ENCODE peak calls at places on chromosomes 4 and X, in ten cellular contexts. Y is HFF-Myc, L is dorsolateral prefrontal cortex, K is fibroblast of pulmonary artery, S is fibroblast of the aortic adventitia, M is K562, C is right lobe of liver, I is astrocyte of the spinal cord, J is fibroblast of mammary gland, T is Panc1. G is an unnamed sample.
A peak's percentile ranks its signal among the peaks of the same experiment; 100 is the strongest.

GRCh38 chrX:154002215-154002719 is 17.4 kb downstream of the IRAK1 start:
- DNase-seq in L (peak; percentile 60), T (no peak), I (peak; percentile 71), Y (no peak), C (no peak), M (peak; percentile 54), J (peak; percentile 80), K (peak; percentile 33), S (peak; percentile 75), G (peak; percentile 47)

GRCh38 chr4:93827272-93827947 is 1.1 kb upstream of the ATOH1 start:
- DNase-seq in J (no peak), K (no peak), Y (no peak), T (no peak), C (no peak), I (no peak), M (no peak), S (no peak), L (no peak), G (no peak)

GRCh38 chr4:153530284-153530995 is 64.3 kb downstream of the TMEM131L start:
- DNase-seq in K (no peak), S (no peak), T (no peak), L (no peak), I (no peak), C (no peak), J (no peak), M (no peak), Y (no peak), G (no peak)

GRCh38 chrX:131711478-131711867 is 167.6 kb downstream of the OR13H1 start:
- DNase-seq in I (no peak), J (no peak), L (no peak), C (no peak), Y (no peak), S (no peak), M (no peak), K (no peak), T (no peak), G (no peak)

GRCh38 chrX:30156880-30157560 is 58.3 kb upstream of the MAGEB2 start:
- DNase-seq in I (no peak), S (no peak), C (no peak), T (no peak), K (peak; percentile 1), J (no peak), L (no peak), Y (no peak), M (no peak), G (no peak)

GRCh38 chrX:154727418-154728323 is 23.2 kb downstream of the GAB3 start:
- DNase-seq in Y (no peak), M (no peak), C (peak; percentile 63), L (no peak), K (peak; percentile 79), T (no peak), S (peak; percentile 76), I (peak; percentile 63), J (peak; percentile 57), G (peak; percentile 83)

GRCh38 chr4:166003811-166004210 is 130.8 kb downstream of the TLL1 start:
- DNase-seq in L (no peak), Y (no peak), J (no peak), M (no peak), C (no peak), I (no peak), S (no peak), T (no peak), K (no peak), G (no peak)

GRCh38 chr4:122930877-122931276 is 8.5 kb upstream of the NUDT6 start:
- DNase-seq in J (peak; percentile 34), Y (no peak), C (no peak), I (peak; percentile 41), T (no peak), S (peak; percentile 57), M (no peak), L (no peak), K (peak; percentile 56), G (peak; percentile 52)

GRCh38 chrX:134247492-134247891 is 10.5 kb downstream of the CCDC160 start:
- DNase-seq in C (no peak), T (no peak), I (no peak), Y (no peak), S (no peak), J (no peak), L (no peak), K (no peak), M (no peak), G (no peak)

GRCh38 chrX:110989869-110990268 is 106.1 kb upstream of the PAK3 start:
- DNase-seq in J (no peak), Y (no peak), L (no peak), M (no peak), C (no peak), K (no peak), S (no peak), I (no peak), T (no peak), G (no peak)

GRCh38 chr4:40755609-40756008 is 5.9 kb downstream of the NSUN7 start:
- DNase-seq in I (no peak), C (no peak), M (no peak), K (no peak), J (no peak), S (no peak), L (no peak), T (no peak), Y (no peak), G (no peak)

GRCh38 chrX:16946971-16947562 is 609 bp downstream of the REPS2 start:
- DNase-seq in Y (no peak), L (no peak), J (no peak), C (peak; percentile 71), T (no peak), K (no peak), M (peak; percentile 11), I (no peak), S (no peak), G (no peak)

GRCh38 chr4:113851816-113852215 is 90.3 kb upstream of the CAMK2D start:
- DNase-seq in S (peak; percentile 28), M (no peak), J (no peak), I (no peak), K (peak; percentile 11), Y (no peak), T (no peak), C (no peak), L (no peak), G (no peak)

GRCh38 chr4:80307183-80307735 is 28.3 kb upstream of the CFAP299 start:
- DNase-seq in M (no peak), I (peak; percentile 46), J (no peak), T (no peak), K (peak; percentile 29), C (no peak), S (peak; percentile 64), L (no peak), Y (no peak), G (peak; percentile 40)

GRCh38 chr4:80307774-80308465 is 27.6 kb upstream of the CFAP299 start:
- DNase-seq in T (no peak), Y (no peak), K (peak; percentile 56), C (no peak), L (no peak), I (peak; percentile 59), S (peak; percentile 69), J (peak; percentile 79), M (no peak), G (peak; percentile 52)

GRCh38 chr4:80308466-80308822 is 27.1 kb upstream of the CFAP299 start:
- DNase-seq in L (no peak), K (no peak), M (no peak), Y (no peak), S (no peak), C (no peak), I (no peak), J (no peak), T (no peak), G (no peak)

GRCh38 chr4:80305466-80305865 is 30.1 kb upstream of the CFAP299 start:
- DNase-seq in I (peak; percentile 45), C (no peak), S (peak; percentile 57), Y (no peak), K (peak; percentile 49), M (no peak), T (no peak), L (no peak), J (peak; percentile 79), G (peak; percentile 80)

DNA sequence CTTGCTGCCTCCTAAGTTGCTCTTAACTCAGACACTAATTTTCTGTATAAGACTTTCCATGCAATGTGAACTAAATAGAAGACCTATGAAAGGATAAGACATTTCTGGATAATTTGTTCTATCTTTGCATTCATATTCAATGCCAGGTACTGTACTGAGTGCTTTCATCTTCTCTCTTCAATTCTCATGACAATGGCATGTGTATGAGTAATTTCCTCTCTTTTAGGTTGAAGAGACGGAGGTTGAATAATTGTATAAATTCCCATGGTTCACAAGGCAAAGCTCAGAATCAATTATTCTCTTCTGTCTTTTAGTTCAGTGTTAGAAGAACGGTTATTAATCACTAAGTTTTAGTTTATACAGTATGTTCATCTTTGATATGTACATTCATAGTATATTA is 29.3 kb upstream of the CFAP299 start:
- DNase-seq in M (no peak), J (peak; percentile 52), I (peak; percentile 45), T (no peak), C (no peak), S (no peak), L (no peak), Y (no peak), K (peak; percentile 42), G (peak; percentile 74)
- H3K4me3 ChIP-seq in M (no peak overlapping the region), J (no peak overlapping the region), I (no peak overlapping the region), T (no peak overlapping the region), C (no peak overlapping the region), S (no peak overlapping the region), L (no peak overlapping the region), Y (no peak overlapping the region), K (no peak overlapping the region), G (no peak overlapping the region)

GRCh38 chr4:173014113-173014558 is 154.5 kb upstream of the GALNT7 start:
- DNase-seq in Y (no peak), I (peak; percentile 89), C (no peak), S (peak; percentile 65), J (peak; percentile 83), M (no peak), L (no peak), T (no peak), K (peak; percentile 68), G (peak; percentile 45)
- TF ChIP-seq CTCF in Y (no peak), I (peak; percentile 65), C (no peak), S (peak; percentile 57), J (peak; percentile 42), M (peak; percentile 30), L (no peak), T (no peak), K (peak; percentile 52), G (peak; percentile 56)

DNA sequence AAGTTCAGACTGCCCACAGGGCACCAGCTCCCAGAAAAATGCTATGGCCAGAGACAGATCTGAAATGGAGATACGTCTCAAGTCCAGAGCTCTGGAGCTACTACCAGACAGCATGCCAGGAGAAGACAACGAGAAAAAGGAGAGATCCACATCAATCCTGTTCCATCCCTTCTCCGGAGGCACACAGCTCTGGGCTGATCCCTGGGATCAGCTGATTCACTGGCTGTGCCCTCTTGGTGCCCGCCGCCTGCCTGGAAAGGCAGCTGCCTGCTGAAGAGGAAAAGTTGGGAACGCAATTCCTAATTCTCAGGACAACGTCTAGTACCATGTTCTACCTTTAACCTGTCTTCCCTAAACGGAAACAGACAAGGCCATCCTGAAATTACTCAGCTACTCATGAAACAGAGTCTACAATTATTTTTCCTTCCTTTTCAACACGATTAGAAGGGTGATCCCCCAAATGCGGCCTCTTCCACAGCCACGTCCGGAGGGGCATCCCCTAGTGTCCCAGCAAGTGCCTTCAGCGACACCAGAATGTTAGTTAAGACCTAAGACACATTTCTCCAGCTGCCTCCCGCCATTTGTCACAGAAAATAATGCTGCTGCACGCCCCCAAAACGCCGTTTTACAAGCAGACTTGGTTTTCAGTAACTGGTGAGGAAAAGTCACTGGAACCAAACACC is 2.4 kb downstream of the ZFYVE28 start:
- DNase-seq in I (no peak), T (no peak), J (no peak), C (no peak), S (no peak), L (no peak), Y (no peak), M (no peak), K (no peak), G (no peak)
- H3K4me3 ChIP-seq in I (peak overlapping the region; percentile 60), T (peak overlapping the region; percentile 60), J (no peak overlapping the region), C (no peak overlapping the region), S (peak overlapping the region; percentile 76), L (peak overlapping the region; percentile 45), Y (no peak overlapping the region), M (peak overlapping the region; percentile 57), K (peak overlapping the region; percentile 53), G (peak overlapping the region; percentile 29)

GRCh38 chr4:92047209-92047877 is 256.4 kb upstream of the GRID2 start:
- DNase-seq in K (peak; percentile 91), C (no peak), L (no peak), Y (no peak), I (peak; percentile 44), T (no peak), J (no peak), S (peak; percentile 54), M (no peak), G (no peak)
- TF ChIP-seq CTCF in K (peak; percentile 63), C (no peak), L (no peak), Y (no peak), I (peak; percentile 23), T (no peak), J (no peak), S (peak; percentile 16), M (no peak), G (no peak)

G was measured in cardiac fibroblast.